ENCODE peak calls at places on chromosomes 2 and 18, in eight cellular contexts. One of them, this sample, is unnamed.

GRCh38 chr2:135059577-135059976 is 7.5 kb downstream of the RAB3GAP1 start:
- DNase-seq in suprapubic skin: no peak
- DNase-seq in H9: no peak
- DNase-seq in choroid plexus epithelial cell: no peak
- DNase-seq in A549: no peak
- DNase-seq in dorsolateral prefrontal cortex: no peak
- DNase-seq in type B pancreatic cell: no peak
- DNase-seq in hepatocyte: no peak
- DNase-seq in this sample: no peak

GRCh38 chr2:210541280-210541902 is 15.0 kb upstream of the CPS1 start:
- DNase-seq in suprapubic skin: no peak
- DNase-seq in H9: no peak
- DNase-seq in choroid plexus epithelial cell: peak
- DNase-seq in A549: no peak
- DNase-seq in dorsolateral prefrontal cortex: no peak
- DNase-seq in type B pancreatic cell: no peak
- DNase-seq in hepatocyte: peak
- DNase-seq in this sample: no peak

GRCh38 chr18:71336811-71337210 is 1048.0 kb downstream of the SOCS6 start:
- DNase-seq in suprapubic skin: no peak
- DNase-seq in H9: no peak
- DNase-seq in choroid plexus epithelial cell: no peak
- DNase-seq in A549: no peak
- DNase-seq in dorsolateral prefrontal cortex: no peak
- DNase-seq in type B pancreatic cell: no peak
- DNase-seq in hepatocyte: no peak
- DNase-seq in this sample: no peak

GRCh38 chr2:148719941-148720436 is 75.4 kb downstream of the EPC2 start:
- DNase-seq in suprapubic skin: no peak
- DNase-seq in H9: no peak
- DNase-seq in choroid plexus epithelial cell: no peak
- DNase-seq in A549: no peak
- DNase-seq in dorsolateral prefrontal cortex: no peak
- DNase-seq in type B pancreatic cell: no peak
- DNase-seq in hepatocyte: no peak
- DNase-seq in this sample: no peak

GRCh38 chr2:199434555-199434954 is 23.2 kb downstream of the SATB2 start:
- DNase-seq in suprapubic skin: no peak
- DNase-seq in H9: no peak
- DNase-seq in choroid plexus epithelial cell: no peak
- DNase-seq in A549: no peak
- DNase-seq in dorsolateral prefrontal cortex: no peak
- DNase-seq in type B pancreatic cell: no peak
- DNase-seq in hepatocyte: no peak
- DNase-seq in this sample: no peak

GRCh38 chr2:158211516-158211915 is 109.8 kb downstream of the UPP2 start:
- DNase-seq in suprapubic skin: no peak
- DNase-seq in H9: no peak
- DNase-seq in choroid plexus epithelial cell: no peak
- DNase-seq in A549: no peak
- DNase-seq in dorsolateral prefrontal cortex: no peak
- DNase-seq in type B pancreatic cell: no peak
- DNase-seq in hepatocyte: no peak
- DNase-seq in this sample: no peak

GRCh38 chr2:179702912-179703311 is 158.5 kb downstream of the ZNF385B start:
- DNase-seq in suprapubic skin: no peak
- DNase-seq in H9: no peak
- DNase-seq in choroid plexus epithelial cell: no peak
- DNase-seq in A549: no peak
- DNase-seq in dorsolateral prefrontal cortex: no peak
- DNase-seq in type B pancreatic cell: no peak
- DNase-seq in hepatocyte: no peak
- DNase-seq in this sample: no peak

GRCh38 chr2:85310330-85310729 is 17.5 kb downstream of the TGOLN2 start:
- DNase-seq in suprapubic skin: no peak
- DNase-seq in H9: no peak
- DNase-seq in choroid plexus epithelial cell: no peak
- DNase-seq in A549: no peak
- DNase-seq in dorsolateral prefrontal cortex: no peak
- DNase-seq in type B pancreatic cell: no peak
- DNase-seq in hepatocyte: no peak
- DNase-seq in this sample: peak

GRCh38 chr2:208208335-208209085 is 18.7 kb upstream of the C2orf80 start:
- DNase-seq in suprapubic skin: no peak
- DNase-seq in H9: no peak
- DNase-seq in choroid plexus epithelial cell: no peak
- DNase-seq in A549: no peak
- DNase-seq in dorsolateral prefrontal cortex: no peak
- DNase-seq in type B pancreatic cell: no peak
- DNase-seq in hepatocyte: no peak
- DNase-seq in this sample: no peak

GRCh38 chr18:3456686-3457069 is 6.7 kb downstream of the TGIF1 start:
- DNase-seq in suprapubic skin: no peak
- DNase-seq in H9: no peak
- DNase-seq in choroid plexus epithelial cell: no peak
- DNase-seq in A549: no peak
- DNase-seq in dorsolateral prefrontal cortex: no peak
- DNase-seq in type B pancreatic cell: no peak
- DNase-seq in hepatocyte: peak
- DNase-seq in this sample: no peak

GRCh38 chr2:9138507-9139085 is 68.0 kb upstream of the ASAP2 start:
- DNase-seq in suprapubic skin: no peak
- DNase-seq in H9: peak
- DNase-seq in choroid plexus epithelial cell: no peak
- DNase-seq in A549: peak
- DNase-seq in dorsolateral prefrontal cortex: no peak
- DNase-seq in type B pancreatic cell: no peak
- DNase-seq in hepatocyte: peak
- DNase-seq in this sample: peak

GRCh38 chr18:80252136-80252535 is 4.8 kb upstream of the PARD6G start:
- DNase-seq in suprapubic skin: no peak
- DNase-seq in H9: no peak
- DNase-seq in choroid plexus epithelial cell: peak
- DNase-seq in A549: no peak
- DNase-seq in dorsolateral prefrontal cortex: no peak
- DNase-seq in type B pancreatic cell: no peak
- DNase-seq in hepatocyte: peak
- DNase-seq in this sample: no peak

GRCh38 chr2:238873841-238874240 is 26.0 kb downstream of the TWIST2 start:
- DNase-seq in suprapubic skin: peak
- DNase-seq in H9: no peak
- DNase-seq in choroid plexus epithelial cell: no peak
- DNase-seq in A549: no peak
- DNase-seq in dorsolateral prefrontal cortex: no peak
- DNase-seq in type B pancreatic cell: no peak
- DNase-seq in hepatocyte: no peak
- DNase-seq in this sample: no peak

GRCh38 chr2:238875531-238876231 is 27.8 kb downstream of the TWIST2 start:
- DNase-seq in suprapubic skin: peak
- DNase-seq in H9: no peak
- DNase-seq in choroid plexus epithelial cell: no peak
- DNase-seq in A549: no peak
- DNase-seq in dorsolateral prefrontal cortex: no peak
- DNase-seq in type B pancreatic cell: no peak
- DNase-seq in hepatocyte: no peak
- DNase-seq in this sample: no peak

GRCh38 chr2:238875161-238875530 is 27.3 kb downstream of the TWIST2 start:
- DNase-seq in suprapubic skin: peak
- DNase-seq in H9: peak
- DNase-seq in choroid plexus epithelial cell: peak
- DNase-seq in A549: no peak
- DNase-seq in dorsolateral prefrontal cortex: no peak
- DNase-seq in type B pancreatic cell: no peak
- DNase-seq in hepatocyte: no peak
- DNase-seq in this sample: no peak

GRCh38 chr2:238873401-238873801 is 25.5 kb downstream of the TWIST2 start:
- DNase-seq in suprapubic skin: peak
- DNase-seq in H9: no peak
- DNase-seq in choroid plexus epithelial cell: no peak
- DNase-seq in A549: no peak
- DNase-seq in dorsolateral prefrontal cortex: no peak
- DNase-seq in type B pancreatic cell: no peak
- DNase-seq in hepatocyte: no peak
- DNase-seq in this sample: no peak

DNA sequence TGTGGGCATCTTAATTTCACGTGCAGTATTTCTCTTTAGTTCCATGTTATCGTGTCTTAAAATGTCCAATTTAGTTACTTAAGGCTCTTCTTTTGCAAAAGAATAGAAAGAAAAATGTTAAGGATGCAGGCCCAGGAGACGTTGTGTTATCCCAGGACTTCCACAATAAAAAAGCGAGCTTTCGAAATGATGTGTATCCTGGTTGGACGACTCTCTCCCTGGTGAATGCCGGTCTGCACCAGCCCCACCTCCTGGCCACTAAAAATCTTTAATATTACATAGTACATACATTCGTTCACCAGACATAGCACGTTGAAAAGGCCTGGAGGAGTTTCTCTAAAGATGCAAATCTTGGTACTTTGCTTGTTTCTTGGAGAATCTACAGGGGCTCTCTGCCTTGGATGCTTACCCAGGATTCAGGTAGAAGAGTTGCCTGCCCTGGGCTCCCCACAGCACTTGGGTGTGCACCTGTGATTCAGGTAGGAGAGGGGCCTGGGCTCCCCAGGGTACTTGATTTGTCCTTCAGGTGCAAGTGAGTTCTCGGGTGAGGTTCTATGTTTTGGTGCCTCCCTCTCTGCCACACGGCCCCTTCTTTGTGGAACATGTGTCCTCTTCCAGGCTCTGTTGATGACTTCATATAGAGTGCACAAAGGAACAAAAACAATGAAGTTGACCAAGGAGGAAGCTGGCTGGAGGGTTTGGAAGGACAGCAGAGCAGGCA is 26.6 kb downstream of the TWIST2 start:
- DNase-seq in suprapubic skin: peak
- DNase-seq in H9: no peak
- DNase-seq in choroid plexus epithelial cell: no peak
- DNase-seq in A549: no peak
- DNase-seq in dorsolateral prefrontal cortex: no peak
- DNase-seq in type B pancreatic cell: no peak
- DNase-seq in hepatocyte: no peak
- DNase-seq in this sample: no peak
- TF ChIP-seq CTCF in suprapubic skin: no peak
- TF ChIP-seq CTCF in H9: no peak
- TF ChIP-seq CTCF in choroid plexus epithelial cell: no peak
- TF ChIP-seq CTCF in A549: no peak
- TF ChIP-seq CTCF in dorsolateral prefrontal cortex: no peak
- TF ChIP-seq CTCF in type B pancreatic cell: no peak
- TF ChIP-seq CTCF in hepatocyte: no peak
- TF ChIP-seq CTCF in this sample: no peak

DNA sequence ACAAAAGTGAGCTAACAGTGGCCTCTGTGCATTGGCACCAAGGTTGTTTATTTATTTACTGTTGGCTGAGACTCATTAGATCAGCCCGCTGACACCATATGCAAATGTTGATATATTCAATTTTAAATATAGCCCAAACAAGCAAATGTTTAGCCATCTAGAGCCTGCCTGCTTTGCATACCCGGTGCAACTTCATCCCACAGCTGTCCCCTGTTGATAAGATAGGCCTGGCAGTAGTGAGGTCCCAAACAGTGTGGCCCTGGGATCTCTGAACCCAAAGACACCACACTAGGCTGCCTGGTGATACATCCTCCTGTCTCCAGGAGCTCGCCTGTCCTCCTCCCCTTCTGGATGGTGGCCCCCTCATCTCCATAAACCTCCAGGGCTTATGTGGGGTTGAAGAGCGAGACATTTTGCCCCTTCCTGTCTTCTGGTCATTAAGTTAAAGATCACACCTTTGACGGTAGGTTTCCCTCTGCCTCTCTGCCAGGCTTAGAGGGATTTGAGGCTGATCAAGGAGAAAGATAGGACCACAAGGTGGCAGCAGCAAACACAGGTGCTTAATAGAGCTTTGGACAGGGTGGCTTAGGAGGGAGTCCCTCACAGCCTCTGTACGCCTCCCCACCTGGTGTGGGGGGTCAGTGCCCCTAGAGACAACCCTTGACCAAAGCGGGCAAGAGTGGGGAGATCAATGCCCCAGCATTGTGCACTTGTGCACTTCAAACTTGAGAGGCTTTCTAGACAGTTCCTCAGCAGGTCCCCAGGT is 23.7 kb upstream of the MYO5B start:
- DNase-seq in suprapubic skin: no peak
- DNase-seq in H9: peak
- DNase-seq in choroid plexus epithelial cell: peak
- DNase-seq in A549: no peak
- DNase-seq in dorsolateral prefrontal cortex: no peak
- DNase-seq in type B pancreatic cell: no peak
- DNase-seq in hepatocyte: peak
- DNase-seq in this sample: peak
- TF ChIP-seq CTCF in suprapubic skin: no peak
- TF ChIP-seq CTCF in H9: peak
- TF ChIP-seq CTCF in choroid plexus epithelial cell: peak
- TF ChIP-seq CTCF in A549: peak
- TF ChIP-seq CTCF in dorsolateral prefrontal cortex: peak
- TF ChIP-seq CTCF in type B pancreatic cell: peak
- TF ChIP-seq CTCF in hepatocyte: peak
- TF ChIP-seq CTCF in this sample: peak

GRCh38 chr18:56083097-56083865 is 495.3 kb upstream of the TCF4 start:
- DNase-seq in suprapubic skin: no peak
- DNase-seq in H9: no peak
- DNase-seq in choroid plexus epithelial cell: peak
- DNase-seq in A549: no peak
- DNase-seq in dorsolateral prefrontal cortex: no peak
- DNase-seq in type B pancreatic cell: no peak
- DNase-seq in hepatocyte: peak
- DNase-seq in this sample: no peak
- TF ChIP-seq CTCF in suprapubic skin: no peak
- TF ChIP-seq CTCF in H9: peak
- TF ChIP-seq CTCF in choroid plexus epithelial cell: peak
- TF ChIP-seq CTCF in A549: no peak
- TF ChIP-seq CTCF in dorsolateral prefrontal cortex: no peak
- TF ChIP-seq CTCF in type B pancreatic cell: no peak
- TF ChIP-seq CTCF in hepatocyte: no peak
- TF ChIP-seq CTCF in this sample: no peak

DNA sequence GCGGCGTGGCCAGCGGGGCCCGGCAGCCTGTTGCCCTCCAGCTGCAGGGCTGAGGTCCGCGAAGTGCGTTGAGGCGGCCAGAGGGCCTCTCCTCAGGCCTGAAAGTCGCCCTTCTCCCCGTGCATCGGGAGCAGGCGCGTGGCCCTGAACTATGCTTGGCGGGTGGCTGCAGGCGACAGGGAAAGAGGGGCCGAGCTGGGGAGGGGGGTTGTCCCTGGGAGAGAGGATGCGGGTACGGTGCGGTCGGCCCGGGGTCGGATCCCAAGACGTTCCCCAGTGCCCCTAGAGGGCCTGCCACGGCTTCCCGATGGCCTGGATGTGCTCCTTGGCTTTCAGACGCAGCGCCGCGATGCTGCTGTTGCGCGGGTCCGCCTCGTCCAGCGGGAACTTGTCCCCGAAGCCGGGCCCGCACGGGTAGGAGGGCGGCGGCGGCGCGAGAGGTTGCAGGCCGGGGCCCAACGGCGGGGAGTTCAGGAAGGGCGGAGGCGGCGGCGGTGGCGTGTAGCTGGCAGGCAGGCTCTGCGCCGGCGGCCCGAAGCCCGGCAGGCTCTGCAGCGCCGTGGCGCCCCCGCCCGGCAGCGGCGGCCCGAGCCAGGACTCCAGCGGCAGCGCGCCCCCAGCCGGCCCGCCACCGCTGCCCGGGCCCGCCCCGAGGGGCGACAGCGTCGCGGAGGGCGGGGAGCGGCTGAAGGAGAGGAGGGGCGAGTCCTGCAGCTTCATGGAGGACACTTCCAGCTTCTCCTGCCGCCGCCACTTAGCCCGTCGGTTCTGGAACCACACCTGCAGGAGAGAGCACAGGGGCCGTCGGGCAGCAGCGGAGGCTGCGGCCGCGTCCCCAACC is 4.3 kb downstream of the RAX start:
- DNase-seq in suprapubic skin: no peak
- DNase-seq in H9: peak
- DNase-seq in choroid plexus epithelial cell: peak
- DNase-seq in A549: peak
- DNase-seq in dorsolateral prefrontal cortex: no peak
- DNase-seq in type B pancreatic cell: peak
- DNase-seq in hepatocyte: peak
- DNase-seq in this sample: peak
- TF ChIP-seq CTCF in suprapubic skin: no peak
- TF ChIP-seq CTCF in H9: peak
- TF ChIP-seq CTCF in choroid plexus epithelial cell: no peak
- TF ChIP-seq CTCF in A549: peak
- TF ChIP-seq CTCF in dorsolateral prefrontal cortex: no peak
- TF ChIP-seq CTCF in type B pancreatic cell: peak
- TF ChIP-seq CTCF in hepatocyte: peak
- TF ChIP-seq CTCF in this sample: peak